ENCODE peak calls at places on chromosome 10, in ten cellular contexts. One of them, this sample, is unnamed.
A peak's percentile ranks its signal among the peaks of the same experiment; 100 is the strongest.

GRCh38 chr10:6221971-6222751 is 19.4 kb downstream of the PFKFB3 start:
- DNase-seq in tibial nerve: no peak
- DNase-seq in PC-3: no peak
- DNase-seq in IMR-90: peak; percentile 29
- DNase-seq in cardiac fibroblast: no peak
- DNase-seq in MM.1S: no peak
- DNase-seq in lower lobe of right lung: no peak
- DNase-seq in skeletal muscle cell: no peak
- DNase-seq in brain microvascular endothelial cell: no peak
- DNase-seq in CD8-positive, alpha-beta memory T cell: no peak
- DNase-seq in this sample: no peak

GRCh38 chr10:99914236-99914635 is 95.5 kb downstream of the DNMBP start:
- DNase-seq in tibial nerve: no peak
- DNase-seq in PC-3: no peak
- DNase-seq in IMR-90: no peak
- DNase-seq in cardiac fibroblast: no peak
- DNase-seq in MM.1S: no peak
- DNase-seq in lower lobe of right lung: no peak
- DNase-seq in skeletal muscle cell: no peak
- DNase-seq in brain microvascular endothelial cell: no peak
- DNase-seq in CD8-positive, alpha-beta memory T cell: no peak
- DNase-seq in this sample: no peak

GRCh38 chr10:131653550-131654470 is 247.0 kb upstream of the PPP2R2D start:
- DNase-seq in tibial nerve: no peak
- DNase-seq in PC-3: no peak
- DNase-seq in IMR-90: no peak
- DNase-seq in cardiac fibroblast: no peak
- DNase-seq in MM.1S: no peak
- DNase-seq in lower lobe of right lung: no peak
- DNase-seq in skeletal muscle cell: no peak
- DNase-seq in brain microvascular endothelial cell: no peak
- DNase-seq in CD8-positive, alpha-beta memory T cell: no peak
- DNase-seq in this sample: no peak

GRCh38 chr10:4532467-4532866 is 293.5 kb upstream of the AKR1E2 start:
- DNase-seq in tibial nerve: no peak
- DNase-seq in PC-3: peak; percentile 67
- DNase-seq in IMR-90: peak; percentile 66
- DNase-seq in cardiac fibroblast: peak; percentile 93
- DNase-seq in MM.1S: no peak
- DNase-seq in lower lobe of right lung: no peak
- DNase-seq in skeletal muscle cell: peak; percentile 66
- DNase-seq in brain microvascular endothelial cell: peak; percentile 21
- DNase-seq in CD8-positive, alpha-beta memory T cell: no peak
- DNase-seq in this sample: no peak

GRCh38 chr10:266974-267425 is 131.7 kb downstream of the ZMYND11 start:
- DNase-seq in tibial nerve: no peak
- DNase-seq in PC-3: peak; percentile 45
- DNase-seq in IMR-90: peak; percentile 51
- DNase-seq in cardiac fibroblast: peak; percentile 69
- DNase-seq in MM.1S: no peak
- DNase-seq in lower lobe of right lung: no peak
- DNase-seq in skeletal muscle cell: no peak
- DNase-seq in brain microvascular endothelial cell: peak; percentile 44
- DNase-seq in CD8-positive, alpha-beta memory T cell: no peak
- DNase-seq in this sample: no peak

GRCh38 chr10:117666965-117667364 is 124.4 kb downstream of the EMX2 start:
- DNase-seq in tibial nerve: no peak
- DNase-seq in PC-3: no peak
- DNase-seq in IMR-90: no peak
- DNase-seq in cardiac fibroblast: no peak
- DNase-seq in MM.1S: no peak
- DNase-seq in lower lobe of right lung: no peak
- DNase-seq in skeletal muscle cell: no peak
- DNase-seq in brain microvascular endothelial cell: no peak
- DNase-seq in CD8-positive, alpha-beta memory T cell: no peak
- DNase-seq in this sample: no peak

GRCh38 chr10:119368581-119368980 is 161.2 kb downstream of the GRK5 start:
- DNase-seq in tibial nerve: no peak
- DNase-seq in PC-3: no peak
- DNase-seq in IMR-90: no peak
- DNase-seq in cardiac fibroblast: no peak
- DNase-seq in MM.1S: no peak
- DNase-seq in lower lobe of right lung: no peak
- DNase-seq in skeletal muscle cell: no peak
- DNase-seq in brain microvascular endothelial cell: no peak
- DNase-seq in CD8-positive, alpha-beta memory T cell: no peak
- DNase-seq in this sample: no peak

GRCh38 chr10:70747192-70747965 is 37.8 kb downstream of the TBATA start:
- DNase-seq in tibial nerve: no peak
- DNase-seq in PC-3: no peak
- DNase-seq in IMR-90: no peak
- DNase-seq in cardiac fibroblast: no peak
- DNase-seq in MM.1S: no peak
- DNase-seq in lower lobe of right lung: no peak
- DNase-seq in skeletal muscle cell: no peak
- DNase-seq in brain microvascular endothelial cell: no peak
- DNase-seq in CD8-positive, alpha-beta memory T cell: no peak
- DNase-seq in this sample: no peak

GRCh38 chr10:3111626-3112220 is 44.4 kb downstream of the PFKP start:
- DNase-seq in tibial nerve: no peak
- DNase-seq in PC-3: no peak
- DNase-seq in IMR-90: peak; percentile 27
- DNase-seq in cardiac fibroblast: peak; percentile 33
- DNase-seq in MM.1S: no peak
- DNase-seq in lower lobe of right lung: no peak
- DNase-seq in skeletal muscle cell: no peak
- DNase-seq in brain microvascular endothelial cell: no peak
- DNase-seq in CD8-positive, alpha-beta memory T cell: no peak
- DNase-seq in this sample: no peak

GRCh38 chr10:47440207-47440606 is 43.7 kb downstream of the ANXA8 start:
- DNase-seq in tibial nerve: no peak
- DNase-seq in PC-3: no peak
- DNase-seq in IMR-90: no peak
- DNase-seq in cardiac fibroblast: peak; percentile 20
- DNase-seq in MM.1S: no peak
- DNase-seq in lower lobe of right lung: no peak
- DNase-seq in skeletal muscle cell: no peak
- DNase-seq in brain microvascular endothelial cell: no peak
- DNase-seq in CD8-positive, alpha-beta memory T cell: no peak
- DNase-seq in this sample: no peak

GRCh38 chr10:124042656-124043309 is 50.6 kb downstream of the CHST15 start:
- DNase-seq in tibial nerve: no peak
- DNase-seq in PC-3: no peak
- DNase-seq in IMR-90: no peak
- DNase-seq in cardiac fibroblast: no peak
- DNase-seq in MM.1S: no peak
- DNase-seq in lower lobe of right lung: no peak
- DNase-seq in skeletal muscle cell: no peak
- DNase-seq in brain microvascular endothelial cell: no peak
- DNase-seq in CD8-positive, alpha-beta memory T cell: no peak
- DNase-seq in this sample: no peak
- H3K4me3 ChIP-seq in tibial nerve: no peak overlapping the region
- H3K4me3 ChIP-seq in PC-3: no peak overlapping the region
- H3K4me3 ChIP-seq in IMR-90: no peak overlapping the region
- H3K4me3 ChIP-seq in cardiac fibroblast: no peak overlapping the region
- H3K4me3 ChIP-seq in MM.1S: no peak overlapping the region
- H3K4me3 ChIP-seq in lower lobe of right lung: no peak overlapping the region
- H3K4me3 ChIP-seq in skeletal muscle cell: no peak overlapping the region
- H3K4me3 ChIP-seq in brain microvascular endothelial cell: no peak overlapping the region
- H3K4me3 ChIP-seq in CD8-positive, alpha-beta memory T cell: no peak overlapping the region
- H3K4me3 ChIP-seq in this sample: no peak overlapping the region

GRCh38 chr10:110410329-110411046 is 87.2 kb upstream of the DUSP5 start:
- DNase-seq in tibial nerve: no peak
- DNase-seq in PC-3: peak; percentile 95
- DNase-seq in IMR-90: peak; percentile 98
- DNase-seq in cardiac fibroblast: peak; percentile 98
- DNase-seq in MM.1S: no peak
- DNase-seq in lower lobe of right lung: peak; percentile 69
- DNase-seq in skeletal muscle cell: peak; percentile 95
- DNase-seq in brain microvascular endothelial cell: peak; percentile 91
- DNase-seq in CD8-positive, alpha-beta memory T cell: no peak
- DNase-seq in this sample: no peak
- H3K4me3 ChIP-seq in tibial nerve: no peak overlapping the region
- H3K4me3 ChIP-seq in PC-3: no peak overlapping the region
- H3K4me3 ChIP-seq in IMR-90: no peak overlapping the region
- H3K4me3 ChIP-seq in cardiac fibroblast: no peak overlapping the region
- H3K4me3 ChIP-seq in MM.1S: no peak overlapping the region
- H3K4me3 ChIP-seq in lower lobe of right lung: no peak overlapping the region
- H3K4me3 ChIP-seq in skeletal muscle cell: no peak overlapping the region
- H3K4me3 ChIP-seq in brain microvascular endothelial cell: no peak overlapping the region
- H3K4me3 ChIP-seq in CD8-positive, alpha-beta memory T cell: no peak overlapping the region
- H3K4me3 ChIP-seq in this sample: no peak overlapping the region

DNA sequence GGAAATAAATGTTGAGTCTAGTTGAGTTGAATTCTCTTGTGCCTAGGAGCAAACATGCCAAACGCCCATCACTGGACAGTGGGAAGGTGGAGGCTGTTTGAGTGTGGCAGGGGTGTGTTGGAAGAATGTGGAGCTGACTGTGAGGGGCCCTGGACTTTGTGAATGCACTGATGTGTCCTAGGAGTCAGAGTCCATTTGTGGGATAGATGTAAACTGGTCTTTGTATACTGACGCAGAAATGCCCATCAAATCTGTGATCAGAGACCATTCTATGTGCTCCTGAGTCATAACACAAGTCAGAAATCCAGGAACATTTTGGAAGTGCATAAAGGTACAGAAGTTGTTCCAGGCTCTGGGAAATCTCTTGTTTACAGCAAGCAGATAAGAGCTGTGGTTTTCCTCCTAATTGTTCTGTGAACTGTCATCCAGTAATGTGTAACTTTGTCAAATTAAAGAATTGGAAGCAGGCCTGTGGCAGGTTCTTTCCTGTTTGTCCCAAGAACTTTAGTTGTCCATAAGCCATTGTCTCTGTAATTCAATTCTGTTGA is 7.5 kb downstream of the PRXL2A start:
- DNase-seq in tibial nerve: no peak
- DNase-seq in PC-3: no peak
- DNase-seq in IMR-90: no peak
- DNase-seq in cardiac fibroblast: no peak
- DNase-seq in MM.1S: no peak
- DNase-seq in lower lobe of right lung: no peak
- DNase-seq in skeletal muscle cell: no peak
- DNase-seq in brain microvascular endothelial cell: no peak
- DNase-seq in CD8-positive, alpha-beta memory T cell: no peak
- DNase-seq in this sample: no peak
- H3K4me3 ChIP-seq in tibial nerve: no peak overlapping the region
- H3K4me3 ChIP-seq in PC-3: no peak overlapping the region
- H3K4me3 ChIP-seq in IMR-90: no peak overlapping the region
- H3K4me3 ChIP-seq in cardiac fibroblast: no peak overlapping the region
- H3K4me3 ChIP-seq in MM.1S: no peak overlapping the region
- H3K4me3 ChIP-seq in lower lobe of right lung: no peak overlapping the region
- H3K4me3 ChIP-seq in skeletal muscle cell: no peak overlapping the region
- H3K4me3 ChIP-seq in brain microvascular endothelial cell: no peak overlapping the region
- H3K4me3 ChIP-seq in CD8-positive, alpha-beta memory T cell: no peak overlapping the region
- H3K4me3 ChIP-seq in this sample: no peak overlapping the region

GRCh38 chr10:132964231-132964630 is 21.9 kb upstream of the CFAP46 start:
- DNase-seq in tibial nerve: no peak
- DNase-seq in PC-3: no peak
- DNase-seq in IMR-90: no peak
- DNase-seq in cardiac fibroblast: no peak
- DNase-seq in MM.1S: no peak
- DNase-seq in lower lobe of right lung: no peak
- DNase-seq in skeletal muscle cell: no peak
- DNase-seq in brain microvascular endothelial cell: no peak
- DNase-seq in CD8-positive, alpha-beta memory T cell: no peak
- DNase-seq in this sample: no peak
- H3K4me3 ChIP-seq in tibial nerve: no peak overlapping the region
- H3K4me3 ChIP-seq in PC-3: no peak overlapping the region
- H3K4me3 ChIP-seq in IMR-90: no peak overlapping the region
- H3K4me3 ChIP-seq in cardiac fibroblast: no peak overlapping the region
- H3K4me3 ChIP-seq in MM.1S: no peak overlapping the region
- H3K4me3 ChIP-seq in lower lobe of right lung: peak overlapping the region; percentile 36
- H3K4me3 ChIP-seq in skeletal muscle cell: no peak overlapping the region
- H3K4me3 ChIP-seq in brain microvascular endothelial cell: no peak overlapping the region
- H3K4me3 ChIP-seq in CD8-positive, alpha-beta memory T cell: no peak overlapping the region
- H3K4me3 ChIP-seq in this sample: no peak overlapping the region

GRCh38 chr10:103207141-103207540 is 14.1 kb upstream of the NT5C2 start:
- DNase-seq in tibial nerve: no peak
- DNase-seq in PC-3: no peak
- DNase-seq in IMR-90: no peak
- DNase-seq in cardiac fibroblast: no peak
- DNase-seq in MM.1S: no peak
- DNase-seq in lower lobe of right lung: no peak
- DNase-seq in skeletal muscle cell: no peak
- DNase-seq in brain microvascular endothelial cell: no peak
- DNase-seq in CD8-positive, alpha-beta memory T cell: no peak
- DNase-seq in this sample: no peak

GRCh38 chr10:103203466-103203865 is 10.4 kb upstream of the NT5C2 start:
- DNase-seq in tibial nerve: no peak
- DNase-seq in PC-3: no peak
- DNase-seq in IMR-90: no peak
- DNase-seq in cardiac fibroblast: no peak
- DNase-seq in MM.1S: no peak
- DNase-seq in lower lobe of right lung: no peak
- DNase-seq in skeletal muscle cell: no peak
- DNase-seq in brain microvascular endothelial cell: no peak
- DNase-seq in CD8-positive, alpha-beta memory T cell: no peak
- DNase-seq in this sample: no peak

GRCh38 chr10:103202319-103202718 is 9.2 kb upstream of the NT5C2 start:
- DNase-seq in tibial nerve: no peak
- DNase-seq in PC-3: no peak
- DNase-seq in IMR-90: no peak
- DNase-seq in cardiac fibroblast: no peak
- DNase-seq in MM.1S: no peak
- DNase-seq in lower lobe of right lung: no peak
- DNase-seq in skeletal muscle cell: no peak
- DNase-seq in brain microvascular endothelial cell: no peak
- DNase-seq in CD8-positive, alpha-beta memory T cell: no peak
- DNase-seq in this sample: peak; percentile 93

GRCh38 chr10:103199498-103199897 is 6.4 kb upstream of the NT5C2 start:
- DNase-seq in tibial nerve: no peak
- DNase-seq in PC-3: no peak
- DNase-seq in IMR-90: no peak
- DNase-seq in cardiac fibroblast: no peak
- DNase-seq in MM.1S: no peak
- DNase-seq in lower lobe of right lung: no peak
- DNase-seq in skeletal muscle cell: no peak
- DNase-seq in brain microvascular endothelial cell: no peak
- DNase-seq in CD8-positive, alpha-beta memory T cell: no peak
- DNase-seq in this sample: peak; percentile 87

GRCh38 chr10:103204353-103205255 is 11.5 kb upstream of the NT5C2 start:
- DNase-seq in tibial nerve: no peak
- DNase-seq in PC-3: no peak
- DNase-seq in IMR-90: peak; percentile 64
- DNase-seq in cardiac fibroblast: no peak
- DNase-seq in MM.1S: no peak
- DNase-seq in lower lobe of right lung: no peak
- DNase-seq in skeletal muscle cell: no peak
- DNase-seq in brain microvascular endothelial cell: peak; percentile 27
- DNase-seq in CD8-positive, alpha-beta memory T cell: no peak
- DNase-seq in this sample: no peak
- H3K4me3 ChIP-seq in tibial nerve: no peak overlapping the region
- H3K4me3 ChIP-seq in PC-3: no peak overlapping the region
- H3K4me3 ChIP-seq in IMR-90: no peak overlapping the region
- H3K4me3 ChIP-seq in cardiac fibroblast: no peak overlapping the region
- H3K4me3 ChIP-seq in MM.1S: no peak overlapping the region
- H3K4me3 ChIP-seq in lower lobe of right lung: no peak overlapping the region
- H3K4me3 ChIP-seq in skeletal muscle cell: no peak overlapping the region
- H3K4me3 ChIP-seq in brain microvascular endothelial cell: no peak overlapping the region
- H3K4me3 ChIP-seq in CD8-positive, alpha-beta memory T cell: no peak overlapping the region
- H3K4me3 ChIP-seq in this sample: no peak overlapping the region